ENCODE peak calls at places on chromosomes 6 and 20, in five cellular contexts. W is fibroblast of pulmonary artery, Q is foreskin fibroblast, C is cardiac fibroblast, G is spleen. L is an unnamed sample.

GRCh38 chr20:45781391-45781931 is 10.2 kb downstream of the WFDC3 start:
- DNase-seq in Q (peak; percentile 86), W (peak; percentile 78), G (no peak), C (peak; percentile 88), L (peak; percentile 97)

GRCh38 chr6:139308936-139309603 is 17.3 kb upstream of the TXLNB start:
- DNase-seq in G (no peak), C (peak; percentile 83), Q (peak; percentile 90), W (peak; percentile 85), L (peak; percentile 72)

GRCh38 chr6:156808287-156808686 is 31.1 kb downstream of the ARID1B start:
- DNase-seq in C (peak; percentile 59), G (no peak), W (peak; percentile 56), Q (peak; percentile 9), L (peak; percentile 53)

GRCh38 chr20:24648919-24649318 is 179.5 kb downstream of the SYNDIG1 start:
- DNase-seq in Q (no peak), C (no peak), W (no peak), G (peak; percentile 17), L (no peak)

GRCh38 chr20:23119456-23120216 is 33.5 kb upstream of the CD93 start:
- DNase-seq in W (no peak), C (no peak), Q (no peak), G (peak; percentile 43), L (no peak)

GRCh38 chr6:130140084-130140483 is 82.7 kb downstream of the SAMD3 start:
- DNase-seq in G (no peak), C (peak; percentile 50), Q (peak; percentile 7), W (peak; percentile 58), L (peak; percentile 11)

GRCh38 chr6:91029211-91029610 is 442.3 kb upstream of the MAP3K7 start:
- DNase-seq in G (no peak), W (no peak), Q (no peak), C (no peak), L (no peak)

GRCh38 chr6:36729169-36729549 is 31.5 kb downstream of the RAB44 start:
- DNase-seq in C (peak; percentile 54), W (peak; percentile 43), G (no peak), Q (no peak), L (peak; percentile 34)

GRCh38 chr6:140571139-140571538 is 1196.7 kb upstream of the CITED2 start:
- DNase-seq in Q (no peak), G (no peak), W (peak; percentile 12), C (no peak), L (peak; percentile 15)

GRCh38 chr20:49372095-49372734 is 94.4 kb upstream of the ZNFX1 start:
- DNase-seq in G (no peak), C (no peak), W (no peak), Q (no peak), L (no peak)

GRCh38 chr6:148848915-148849314 is 102.1 kb downstream of the UST start:
- DNase-seq in Q (no peak), W (no peak), G (no peak), C (no peak), L (no peak)

GRCh38 chr20:58056021-58056591 is 172.3 kb downstream of the ANKRD60 start:
- DNase-seq in W (no peak), C (no peak), G (no peak), Q (no peak), L (no peak)
- TF ChIP-seq CTCF in W (no peak), C (no peak), G (no peak), Q (no peak), L (no peak)

DNA sequence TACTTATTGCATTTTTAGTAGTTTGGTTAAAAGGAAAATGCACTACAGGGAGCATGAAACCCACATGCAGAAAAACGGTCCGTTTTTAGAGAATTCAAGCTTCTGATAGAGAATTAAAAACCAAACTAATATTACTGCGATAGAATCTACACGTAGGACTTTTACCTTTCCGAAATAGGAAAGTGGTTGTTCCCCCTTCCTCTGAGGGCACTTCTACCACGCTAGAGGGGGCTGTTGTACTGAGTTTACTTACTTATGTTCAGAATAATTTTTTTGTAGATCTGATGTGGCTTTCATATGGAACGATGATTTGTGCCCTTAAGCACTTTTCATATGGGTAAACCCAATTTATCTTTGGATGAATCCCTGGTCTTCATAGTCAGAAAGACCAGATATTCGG is 264.3 kb upstream of the PLN start:
- DNase-seq in Q (peak; percentile 39), W (peak; percentile 80), G (no peak), C (peak; percentile 77), L (peak; percentile 72)
- H3K4me3 ChIP-seq in Q (no peak overlapping the region), W (no peak overlapping the region), G (no peak overlapping the region), C (no peak overlapping the region), L (no peak overlapping the region)

DNA sequence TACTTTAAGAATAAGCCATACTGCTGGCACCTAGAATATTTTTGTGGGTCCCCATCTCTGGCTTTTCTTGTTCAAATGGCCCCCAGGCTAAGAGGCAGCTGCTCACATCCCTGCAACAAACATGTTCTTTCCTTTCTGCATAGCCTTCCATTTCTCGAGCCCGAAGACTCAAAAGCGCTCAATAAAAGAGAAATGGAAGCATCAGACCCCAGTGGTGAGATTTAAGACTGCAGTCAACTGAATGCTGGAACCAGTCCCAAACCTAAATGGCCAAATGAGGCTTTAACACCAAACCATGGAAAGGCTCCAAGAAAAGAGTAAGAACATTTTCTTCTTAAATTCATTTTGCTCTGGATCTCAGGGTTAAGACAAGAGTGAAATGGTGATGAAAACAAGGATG is 122.1 kb upstream of the TRAF3IP2 start:
- DNase-seq in G (no peak), C (peak; percentile 67), Q (no peak), W (peak; percentile 46), L (peak; percentile 59)
- TF ChIP-seq CTCF in G (no peak), C (peak; percentile 48), Q (peak; percentile 5), W (peak; percentile 42), L (peak; percentile 40)

DNA sequence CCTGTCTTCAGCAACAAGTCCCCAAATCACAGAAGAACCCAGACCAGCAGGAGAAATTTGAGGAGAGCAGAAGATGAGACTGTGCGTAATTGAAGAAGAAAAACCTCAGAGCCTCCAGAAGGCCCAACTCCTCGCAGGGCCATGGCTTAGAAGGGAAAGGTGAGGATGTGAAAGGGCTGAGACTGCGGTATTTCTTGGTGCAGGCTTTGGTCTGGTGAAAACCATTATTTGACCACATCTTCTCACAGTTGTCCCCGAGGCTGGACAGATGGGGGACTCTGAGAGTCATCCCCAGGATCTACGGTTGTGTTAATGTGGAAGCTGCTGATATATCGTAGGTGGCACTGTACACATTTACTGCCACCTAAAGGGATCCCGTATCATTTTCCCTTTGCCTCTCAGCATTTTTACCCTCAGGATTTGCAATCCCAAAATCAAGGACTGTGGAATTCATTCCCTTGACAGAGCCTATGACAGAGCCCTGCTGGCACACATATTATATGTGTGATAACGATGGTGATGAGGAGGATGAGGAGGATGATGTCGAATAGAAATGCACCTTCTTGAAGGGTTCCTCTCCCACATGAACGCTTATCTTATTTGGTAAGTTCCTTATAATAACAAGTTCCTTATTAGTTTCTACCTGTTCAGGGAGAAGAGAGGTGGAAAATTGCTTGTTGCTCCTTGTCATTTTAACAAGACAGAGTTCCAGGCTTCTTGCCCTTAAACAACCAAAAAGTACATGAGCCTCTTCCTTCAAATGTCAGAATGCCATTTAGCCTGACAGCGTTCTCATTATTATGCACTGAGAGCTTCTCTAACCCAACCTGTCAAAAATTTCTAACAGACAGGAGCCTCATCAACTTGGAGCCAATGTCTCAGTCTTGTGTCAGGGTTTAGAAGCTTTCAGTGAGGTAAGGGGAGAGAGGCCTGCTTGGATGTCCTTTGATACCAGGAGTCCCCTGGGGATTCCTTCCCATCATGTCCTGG is 135.8 kb downstream of the PXDC1 start:
- DNase-seq in C (no peak), W (no peak), G (peak; percentile 17), Q (no peak), L (no peak)
- H3K4me3 ChIP-seq in C (no peak overlapping the region), W (no peak overlapping the region), G (no peak overlapping the region), Q (no peak overlapping the region), L (no peak overlapping the region)

GRCh38 chr20:10239954-10240353 is 21.3 kb downstream of the SNAP25 start:
- DNase-seq in Q (peak; percentile 35), W (peak; percentile 39), C (peak; percentile 54), G (no peak), L (peak; percentile 28)

GRCh38 chr20:10236540-10237533 is 18.2 kb downstream of the SNAP25 start:
- DNase-seq in Q (no peak), G (no peak), C (no peak), W (no peak), L (no peak)

GRCh38 chr20:10242166-10242565 is 23.5 kb downstream of the SNAP25 start:
- DNase-seq in Q (peak; percentile 16), G (no peak), C (peak; percentile 13), W (no peak), L (peak; percentile 32)

DNA sequence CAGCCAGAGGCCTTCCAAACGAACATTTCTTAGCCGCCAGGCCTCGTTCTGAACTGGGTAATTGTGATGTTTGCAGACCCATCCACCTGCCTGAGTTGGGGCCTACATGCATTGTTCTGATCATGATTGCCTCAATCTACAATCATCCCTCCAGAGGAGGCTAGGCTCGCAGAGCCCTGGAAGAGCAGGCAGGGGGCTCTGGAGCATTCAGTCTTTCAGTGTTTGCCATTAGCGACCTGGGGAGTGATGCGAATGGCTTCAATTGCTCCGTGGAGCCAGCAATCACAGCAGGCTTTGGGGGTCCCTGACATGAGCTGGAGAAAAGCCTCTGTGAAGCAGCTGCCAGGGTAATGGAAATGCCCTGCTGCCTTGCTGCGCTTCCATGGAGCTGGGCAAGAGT is 22.0 kb downstream of the SNAP25 start:
- DNase-seq in C (no peak), W (no peak), G (no peak), Q (no peak), L (no peak)
- TF ChIP-seq CTCF in C (no peak), W (no peak), G (no peak), Q (no peak), L (no peak)

GRCh38 chr6:52503853-52504777 is 72.7 kb downstream of the TRAM2 start:
- DNase-seq in Q (no peak), G (peak; percentile 85), C (peak; percentile 82), W (peak; percentile 69), L (peak; percentile 92)
- H3K4me3 ChIP-seq in Q (no peak overlapping the region), G (no peak overlapping the region), C (no peak overlapping the region), W (no peak overlapping the region), L (no peak overlapping the region)

GRCh38 chr20:52937701-52938100 is 34.5 kb upstream of the TSHZ2 start:
- DNase-seq in C (no peak), W (no peak), G (no peak), Q (no peak), L (no peak)
- TF ChIP-seq CTCF in C (no peak), W (no peak), G (no peak), Q (no peak), L (peak; percentile 4)

DNA sequence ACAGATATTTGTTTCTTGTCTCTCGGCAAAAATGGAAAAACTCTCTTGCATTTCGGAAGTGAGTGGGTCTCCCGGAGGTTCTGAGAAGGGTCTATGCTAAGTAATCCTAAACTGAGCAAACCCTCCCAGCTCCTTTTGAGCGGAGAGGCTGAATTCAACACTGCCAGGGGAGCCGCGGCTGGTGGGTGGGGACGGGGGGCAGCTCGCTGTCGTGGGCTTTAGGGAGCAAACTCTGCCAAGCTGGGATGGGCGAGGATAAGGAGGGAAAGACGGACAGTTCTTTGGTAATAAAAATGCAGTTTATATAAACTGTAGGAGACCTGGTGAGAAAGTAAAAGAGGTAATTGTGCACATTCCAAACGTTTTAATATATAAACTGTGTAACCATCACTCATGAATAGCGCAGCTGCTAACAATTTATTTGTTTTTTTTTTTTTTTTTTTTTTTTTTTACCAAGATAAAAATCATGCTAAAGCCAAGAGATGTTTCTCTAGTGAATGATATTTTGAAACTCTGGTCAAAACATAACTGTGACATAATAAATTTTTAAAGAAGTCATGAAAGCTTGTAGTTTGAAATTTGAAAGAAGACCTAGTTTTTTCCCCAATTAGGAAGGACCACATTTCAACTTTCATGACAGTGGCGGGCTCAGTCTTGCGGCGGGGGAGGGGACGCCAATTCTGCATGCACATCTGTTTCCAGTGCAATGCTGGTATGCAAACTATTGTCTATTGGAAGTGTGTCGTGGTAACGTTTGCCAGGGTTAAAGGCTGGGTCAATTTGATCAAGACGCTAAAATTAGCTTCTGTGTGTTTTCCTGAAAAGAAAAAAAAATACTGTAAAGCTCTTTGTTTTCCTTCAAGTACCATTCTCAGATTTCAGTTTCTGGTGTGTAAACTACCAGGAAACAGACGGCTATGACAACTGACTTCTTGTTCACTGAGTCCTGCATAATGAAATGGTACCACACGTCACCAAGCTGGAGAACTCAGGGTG is 211.8 kb downstream of the FOXC1 start:
- DNase-seq in Q (peak; percentile 67), G (no peak), W (peak; percentile 48), C (peak; percentile 62), L (peak; percentile 65)
- H3K4me3 ChIP-seq in Q (peak overlapping the region; percentile 10), G (no peak overlapping the region), W (no peak overlapping the region), C (peak overlapping the region; percentile 12), L (peak overlapping the region; percentile 9)